ENCODE peak calls at places on chromosomes 12 and 14, in seven cellular contexts. B, M, Y, T, Z, X and V are unnamed samples.

GRCh38 chr12:105742567-105742874 is 396.2 kb downstream of the NUAK1 start:
- DNase-seq in B (no peak), Y (no peak), M (no peak), T (no peak), Z (no peak), X (no peak), V (no peak)

GRCh38 chr12:109827566-109828550 is 5.3 kb downstream of the TRPV4 start:
- DNase-seq in Y (no peak), T (no peak), X (peak; percentile 88), M (no peak), Z (no peak), B (peak; percentile 28), V (no peak)

GRCh38 chr14:51674294-51675002 is 22.7 kb downstream of the FRMD6 start:
- DNase-seq in M (no peak), X (no peak), Z (no peak), B (peak; percentile 82), Y (no peak), T (no peak), V (no peak)

GRCh38 chr12:14403711-14404164 is 38.3 kb downstream of the ATF7IP start:
- DNase-seq in B (peak; percentile 69), Y (no peak), T (no peak), M (no peak), Z (no peak), X (no peak), V (peak; percentile 94)

GRCh38 chr12:119259483-119259882 is 75.0 kb upstream of the CCDC60 start:
- DNase-seq in X (no peak), Y (no peak), M (no peak), Z (no peak), T (no peak), B (no peak), V (peak; percentile 60)

GRCh38 chr12:45781080-45781479 is 51.6 kb downstream of the ARID2 start:
- DNase-seq in M (no peak), B (no peak), Z (no peak), Y (no peak), T (no peak), X (no peak), V (no peak)

GRCh38 chr14:95364481-95365209 is 44.9 kb upstream of the CLMN start:
- DNase-seq in T (no peak), Y (no peak), M (no peak), B (no peak), Z (no peak), X (no peak), V (no peak)

GRCh38 chr12:1812650-1813302 is 7.6 kb upstream of the LRTM2 start:
- DNase-seq in M (no peak), Z (no peak), T (no peak), X (peak; percentile 93), Y (no peak), B (peak; percentile 39), V (no peak)

GRCh38 chr14:63499701-63500250 is 43.4 kb downstream of the PPP2R5E start:
- DNase-seq in X (no peak), Z (no peak), M (no peak), B (peak; percentile 93), T (no peak), Y (no peak), V (no peak)

GRCh38 chr12:15851919-15852318 is 30.3 kb upstream of the STRAP start:
- DNase-seq in Z (no peak), T (no peak), Y (no peak), X (no peak), M (no peak), B (no peak), V (no peak)

GRCh38 chr12:122206111-122206881 is 2.8 kb downstream of the B3GNT4 start:
- DNase-seq in B (no peak), X (no peak), T (no peak), Y (peak; percentile 41), M (no peak), Z (no peak), V (peak; percentile 29)

GRCh38 chr12:13362260-13362841 is 165.8 kb downstream of the EMP1 start:
- DNase-seq in T (no peak), M (peak; percentile 81), B (peak; percentile 61), Z (no peak), Y (no peak), X (peak; percentile 65), V (peak; percentile 98)

GRCh38 chr12:94305293-94305957 is 154.2 kb downstream of the CEP83 start:
- DNase-seq in B (peak; percentile 85), Y (no peak), X (no peak), T (no peak), Z (no peak), M (no peak), V (peak; percentile 96)

GRCh38 chr14:74038015-74038859 is 19.1 kb downstream of the BBOF1 start:
- DNase-seq in X (peak; percentile 68), T (no peak), Y (no peak), Z (no peak), B (peak; percentile 66), M (peak; percentile 8), V (peak; percentile 69)

GRCh38 chr14:84584526-84584925 is 945.4 kb upstream of the FLRT2 start:
- DNase-seq in M (no peak), B (no peak), X (no peak), Y (no peak), Z (no peak), T (no peak), V (no peak)

GRCh38 chr14:103503296-103503695 is 19.3 kb downstream of the CKB start:
- DNase-seq in X (no peak), M (no peak), Y (no peak), T (no peak), Z (no peak), B (no peak), V (no peak)